ENCODE peak calls at places on chromosome 3, in six cellular contexts. One of them, this sample, is unnamed.

GRCh38 chr3:14000556-14000955 is 120.7 kb upstream of the WNT7A start:
- DNase-seq in H1: no peak
- DNase-seq in GM12891: no peak
- DNase-seq in HepG2: no peak
- DNase-seq in K562: no peak
- DNase-seq in GM12878: no peak
- DNase-seq in this sample: no peak

GRCh38 chr3:179100652-179101051 is 29.0 kb upstream of the ZMAT3 start:
- DNase-seq in H1: no peak
- DNase-seq in GM12891: no peak
- DNase-seq in HepG2: no peak
- DNase-seq in K562: peak
- DNase-seq in GM12878: no peak
- DNase-seq in this sample: no peak

GRCh38 chr3:119973276-119973675 is 121.0 kb downstream of the GSK3B start:
- DNase-seq in H1: no peak
- DNase-seq in GM12891: no peak
- DNase-seq in HepG2: no peak
- DNase-seq in K562: no peak
- DNase-seq in GM12878: no peak
- DNase-seq in this sample: no peak

GRCh38 chr3:97884724-97885123 is 62.9 kb downstream of the CRYBG3 start:
- DNase-seq in H1: no peak
- DNase-seq in GM12891: no peak
- DNase-seq in HepG2: no peak
- DNase-seq in K562: no peak
- DNase-seq in GM12878: no peak
- DNase-seq in this sample: no peak

GRCh38 chr3:99781761-99782160 is 35.9 kb upstream of the CMSS1 start:
- DNase-seq in H1: no peak
- DNase-seq in GM12891: no peak
- DNase-seq in HepG2: no peak
- DNase-seq in K562: no peak
- DNase-seq in GM12878: no peak
- DNase-seq in this sample: no peak

GRCh38 chr3:170750478-170750830 is 119.5 kb downstream of the RPL22L1 start:
- DNase-seq in H1: no peak
- DNase-seq in GM12891: no peak
- DNase-seq in HepG2: no peak
- DNase-seq in K562: no peak
- DNase-seq in GM12878: no peak
- DNase-seq in this sample: no peak

GRCh38 chr3:50182533-50183099 is 8.8 kb upstream of the GNAT1 start:
- DNase-seq in H1: no peak
- DNase-seq in GM12891: no peak
- DNase-seq in HepG2: no peak
- DNase-seq in K562: no peak
- DNase-seq in GM12878: no peak
- DNase-seq in this sample: no peak

GRCh38 chr3:172202797-172203196 is 163.4 kb downstream of the FNDC3B start:
- DNase-seq in H1: no peak
- DNase-seq in GM12891: no peak
- DNase-seq in HepG2: no peak
- DNase-seq in K562: no peak
- DNase-seq in GM12878: no peak
- DNase-seq in this sample: no peak

GRCh38 chr3:119660474-119661150 is at the start of gene POPDC2:
- DNase-seq in H1: no peak
- DNase-seq in GM12891: no peak
- DNase-seq in HepG2: no peak
- DNase-seq in K562: no peak
- DNase-seq in GM12878: no peak
- DNase-seq in this sample: no peak

GRCh38 chr3:11556234-11556633 is 87.5 kb downstream of the VGLL4 start:
- DNase-seq in H1: no peak
- DNase-seq in GM12891: no peak
- DNase-seq in HepG2: no peak
- DNase-seq in K562: no peak
- DNase-seq in GM12878: no peak
- DNase-seq in this sample: no peak

GRCh38 chr3:120988994-120989393 is 81.0 kb downstream of the STXBP5L start:
- DNase-seq in H1: no peak
- DNase-seq in GM12891: no peak
- DNase-seq in HepG2: no peak
- DNase-seq in K562: no peak
- DNase-seq in GM12878: no peak
- DNase-seq in this sample: no peak

DNA sequence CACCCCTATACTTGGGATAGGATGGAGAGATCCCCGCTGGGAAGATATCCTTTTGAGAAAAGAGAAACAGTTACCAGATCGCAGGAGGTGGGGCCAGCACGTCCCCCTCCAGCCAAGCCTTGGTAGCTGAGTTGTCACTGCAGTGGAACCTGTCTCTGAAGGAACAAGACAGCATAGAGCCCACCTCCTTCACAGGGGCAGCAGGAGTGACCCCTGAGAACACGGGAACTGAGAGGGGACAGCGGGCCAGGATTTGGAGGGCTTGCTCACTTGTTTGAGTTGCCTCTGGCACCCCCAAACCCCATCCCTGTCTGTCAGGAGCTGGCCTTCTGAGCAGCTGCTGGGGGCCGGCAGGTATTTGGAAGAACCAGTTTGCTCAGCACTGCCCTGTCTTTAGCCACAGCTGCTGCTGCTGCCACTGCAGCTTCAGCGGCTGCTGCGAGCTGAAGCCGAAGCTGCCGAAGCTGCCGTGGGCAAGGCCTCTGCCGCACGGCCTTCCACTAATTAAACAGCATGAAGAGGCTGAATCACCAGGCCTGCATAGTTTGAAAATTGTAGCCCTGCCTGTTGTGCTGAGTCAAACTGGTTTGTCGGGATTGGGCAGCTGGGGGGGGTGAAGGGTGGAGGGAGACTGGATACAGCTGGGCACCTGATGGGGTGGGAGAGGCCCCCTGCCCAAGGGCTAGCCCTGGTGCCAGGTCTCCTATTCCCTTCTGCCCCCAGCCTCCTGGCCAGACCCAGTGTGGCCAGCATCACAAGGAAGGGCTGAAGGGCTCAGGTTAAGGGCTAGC is 4.0 kb downstream of the EPHB3 start:
- DNase-seq in H1: no peak
- DNase-seq in GM12891: no peak
- DNase-seq in HepG2: no peak
- DNase-seq in K562: no peak
- DNase-seq in GM12878: no peak
- DNase-seq in this sample: no peak
- TF ChIP-seq POLR2A in H1: no peak
- TF ChIP-seq POLR2A in GM12891: no peak
- TF ChIP-seq POLR2A in HepG2: no peak
- TF ChIP-seq POLR2A in K562: no peak
- TF ChIP-seq POLR2A in GM12878: no peak
- TF ChIP-seq POLR2A in this sample: no peak

DNA sequence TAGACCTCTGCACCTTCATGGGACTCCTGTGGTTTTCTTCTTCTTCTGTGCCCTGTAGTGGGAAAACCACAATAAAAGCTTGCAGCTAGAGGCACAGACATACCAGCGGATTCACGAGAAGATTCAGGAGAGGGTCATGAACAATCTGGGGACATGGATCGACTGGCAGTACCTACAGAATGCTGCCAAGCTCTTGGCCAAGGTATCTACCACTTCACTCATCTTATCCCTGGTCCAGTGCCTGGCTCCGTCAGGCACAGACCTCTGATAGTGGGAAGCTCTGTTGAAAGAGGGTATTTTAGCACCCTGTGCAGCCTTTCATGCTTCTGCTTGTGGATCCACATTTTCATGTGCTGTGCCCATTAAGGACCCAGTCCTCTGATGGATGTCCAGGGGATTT is 9.7 kb upstream of the P4HTM start:
- DNase-seq in H1: no peak
- DNase-seq in GM12891: no peak
- DNase-seq in HepG2: no peak
- DNase-seq in K562: no peak
- DNase-seq in GM12878: no peak
- DNase-seq in this sample: no peak
- TF ChIP-seq POLR2AphosphoS5 in H1: no peak
- TF ChIP-seq POLR2AphosphoS5 in GM12891: no peak
- TF ChIP-seq POLR2AphosphoS5 in HepG2: no peak
- TF ChIP-seq POLR2AphosphoS5 in K562: no peak
- TF ChIP-seq POLR2AphosphoS5 in GM12878: no peak
- TF ChIP-seq POLR2AphosphoS5 in this sample: no peak

DNA sequence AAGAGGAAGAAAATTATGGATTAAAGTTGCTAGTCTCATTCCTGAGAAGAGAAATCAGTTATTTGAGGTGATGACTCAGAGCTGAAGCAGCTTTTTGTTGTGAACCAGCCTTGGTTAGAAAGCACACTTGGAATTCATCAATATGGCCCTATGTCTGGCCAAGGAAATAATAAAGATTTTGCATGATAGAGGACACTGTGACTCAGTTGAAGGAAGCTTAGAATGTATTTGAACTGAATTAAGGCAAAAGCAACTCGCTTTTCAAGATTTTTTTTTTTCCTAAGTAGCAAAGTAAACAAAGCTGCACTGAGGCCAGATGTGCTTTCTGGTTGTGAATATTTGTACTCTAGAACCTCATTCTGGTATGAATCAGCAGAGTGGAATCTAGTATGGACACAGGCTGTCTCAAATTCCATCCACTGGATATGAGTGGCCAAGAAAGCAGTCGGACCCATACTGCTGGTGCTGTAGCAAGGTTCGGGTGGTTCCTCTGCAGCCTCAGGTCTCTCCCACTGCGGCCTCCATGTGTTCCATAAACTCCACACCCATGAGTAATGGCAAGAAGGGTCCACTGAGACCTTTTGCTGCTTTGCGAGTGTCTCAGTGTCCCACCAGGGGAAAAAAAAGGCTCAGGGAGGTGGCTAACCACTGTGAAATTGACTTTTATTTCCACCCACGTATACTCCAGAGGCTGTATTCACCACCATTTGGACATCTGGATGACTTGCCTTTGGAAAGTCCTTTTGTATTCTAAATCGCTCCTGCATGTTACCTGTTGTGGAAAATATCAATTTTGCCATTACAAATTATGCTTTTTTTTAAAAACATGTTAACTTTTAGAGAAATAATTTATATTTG is 53.1 kb downstream of the TGFBR2 start:
- DNase-seq in H1: no peak
- DNase-seq in GM12891: no peak
- DNase-seq in HepG2: peak
- DNase-seq in K562: no peak
- DNase-seq in GM12878: no peak
- DNase-seq in this sample: no peak
- TF ChIP-seq TAF1 in H1: no peak
- TF ChIP-seq TAF1 in GM12891: no peak
- TF ChIP-seq TAF1 in HepG2: no peak
- TF ChIP-seq TAF1 in K562: no peak
- TF ChIP-seq TAF1 in GM12878: no peak
- TF ChIP-seq TAF1 in this sample: no peak

DNA sequence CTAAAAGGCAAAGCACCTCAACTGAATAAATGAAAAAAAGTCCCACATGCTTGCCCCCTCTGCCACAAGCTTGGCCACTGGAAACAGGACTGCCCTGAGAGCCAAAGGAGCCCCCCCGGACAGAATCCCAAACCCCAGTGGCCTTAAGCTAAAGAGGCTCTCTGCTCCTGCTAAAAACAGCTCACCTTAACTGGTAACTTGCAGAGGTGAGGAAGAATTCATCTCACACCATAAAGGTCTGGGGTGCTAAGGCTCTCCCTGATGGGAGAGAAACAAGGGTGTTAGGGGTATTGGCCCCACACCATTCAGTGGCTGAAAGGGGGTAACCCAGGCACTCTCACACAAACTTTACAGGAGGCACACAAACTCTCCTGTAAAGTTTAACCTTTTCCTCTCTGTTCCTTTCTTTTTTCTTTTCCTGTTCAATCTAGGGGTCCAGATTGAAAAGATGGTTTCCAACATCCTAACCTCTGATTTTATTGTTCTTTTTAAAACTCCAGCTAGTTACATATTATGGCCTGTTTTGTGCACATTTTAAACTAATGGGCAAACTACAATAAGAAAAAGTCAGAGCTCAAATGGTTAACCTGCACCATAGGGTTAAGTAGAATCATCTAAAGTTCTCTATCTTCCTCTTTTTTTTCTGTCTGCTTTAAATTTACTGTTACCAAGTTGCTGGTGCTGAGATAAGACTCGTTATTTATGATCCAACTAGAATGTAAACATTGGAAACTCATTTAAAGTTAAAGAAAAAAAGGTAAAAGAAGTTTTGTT is 19.9 kb downstream of the TRANK1 start:
- DNase-seq in H1: no peak
- DNase-seq in GM12891: no peak
- DNase-seq in HepG2: no peak
- DNase-seq in K562: no peak
- DNase-seq in GM12878: no peak
- DNase-seq in this sample: no peak
- TF ChIP-seq POLR2A in H1: no peak
- TF ChIP-seq POLR2A in GM12891: no peak
- TF ChIP-seq POLR2A in HepG2: no peak
- TF ChIP-seq POLR2A in K562: no peak
- TF ChIP-seq POLR2A in GM12878: no peak
- TF ChIP-seq POLR2A in this sample: no peak

GRCh38 chr3:52221563-52222318 is 3.7 kb downstream of the TLR9 start:
- DNase-seq in H1: peak
- DNase-seq in GM12891: no peak
- DNase-seq in HepG2: no peak
- DNase-seq in K562: no peak
- DNase-seq in GM12878: no peak
- DNase-seq in this sample: no peak

GRCh38 chr3:52218953-52219650 is 6.3 kb downstream of the TLR9 start:
- DNase-seq in H1: no peak
- DNase-seq in GM12891: no peak
- DNase-seq in HepG2: no peak
- DNase-seq in K562: no peak
- DNase-seq in GM12878: no peak
- DNase-seq in this sample: no peak

GRCh38 chr3:52218454-52218853 is 7.0 kb downstream of the TLR9 start:
- DNase-seq in H1: no peak
- DNase-seq in GM12891: no peak
- DNase-seq in HepG2: no peak
- DNase-seq in K562: peak
- DNase-seq in GM12878: no peak
- DNase-seq in this sample: no peak

GRCh38 chr3:52221141-52221562 is 4.3 kb downstream of the TLR9 start:
- DNase-seq in H1: peak
- DNase-seq in GM12891: no peak
- DNase-seq in HepG2: no peak
- DNase-seq in K562: no peak
- DNase-seq in GM12878: no peak
- DNase-seq in this sample: no peak

DNA sequence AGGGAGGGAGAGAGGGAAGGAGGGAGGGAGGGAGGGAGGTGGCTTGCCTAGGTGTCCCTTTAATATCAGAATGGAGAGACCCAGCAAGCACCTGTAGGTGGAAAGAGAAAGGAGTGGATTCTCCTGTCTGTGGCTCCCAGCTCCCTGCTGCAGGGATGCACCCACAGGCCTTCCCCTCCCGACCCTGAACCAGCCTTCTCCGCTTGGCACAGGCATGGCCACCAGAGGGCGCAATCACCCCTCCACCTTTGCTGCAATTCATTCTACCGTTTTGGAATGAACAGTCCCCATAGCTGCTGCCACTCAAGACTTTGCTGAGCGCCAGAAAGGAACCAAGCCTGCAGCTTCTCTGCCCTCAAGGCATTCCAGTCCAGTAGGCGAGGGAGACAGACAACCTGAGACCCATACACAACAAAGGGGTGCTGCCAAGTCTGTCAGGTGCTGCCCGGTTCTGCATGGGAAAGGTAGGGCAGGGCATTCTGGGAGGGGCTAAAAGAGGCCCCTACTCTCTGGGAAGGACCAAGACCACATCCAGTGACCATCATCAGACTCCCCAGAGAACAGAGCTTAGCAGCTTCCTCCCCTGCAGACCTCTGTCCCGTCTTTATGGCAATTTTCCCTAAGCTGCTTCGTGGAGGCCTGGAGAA is 4.9 kb downstream of the TLR9 start:
- DNase-seq in H1: peak
- DNase-seq in GM12891: peak
- DNase-seq in HepG2: peak
- DNase-seq in K562: peak
- DNase-seq in GM12878: no peak
- DNase-seq in this sample: peak
- TF ChIP-seq POLR2AphosphoS5 in H1: no peak
- TF ChIP-seq POLR2AphosphoS5 in GM12891: no peak
- TF ChIP-seq POLR2AphosphoS5 in HepG2: no peak
- TF ChIP-seq POLR2AphosphoS5 in K562: no peak
- TF ChIP-seq POLR2AphosphoS5 in GM12878: no peak
- TF ChIP-seq POLR2AphosphoS5 in this sample: no peak